ENCODE peak calls at places on chromosomes 6 and 20, in ten cellular contexts. One of them, this sample, is unnamed.
A peak's percentile ranks its signal among the peaks of the same experiment; 100 is the strongest.

GRCh38 chr6:110563711-110564110 is 87.3 kb upstream of the SLC22A16 start:
- DNase-seq in GM19239: no peak
- DNase-seq in GM12864: no peak
- DNase-seq in bronchial epithelial cell: no peak
- DNase-seq in activated gamma-delta T cell treated with anti-CD3 and anti-CD28 coated beads, Interleukin-2, amount 50 U/mL, for 16 hours: no peak
- DNase-seq in body of pancreas: no peak
- DNase-seq in left cardiac atrium: no peak
- DNase-seq in midbrain: no peak
- DNase-seq in Panc1: no peak
- DNase-seq in Peyer's patch: no peak
- DNase-seq in this sample: no peak

GRCh38 chr20:44956410-44956809 is 3.8 kb downstream of the TOMM34 start:
- DNase-seq in GM19239: no peak
- DNase-seq in GM12864: no peak
- DNase-seq in left cardiac atrium: no peak
- DNase-seq in bronchial epithelial cell: peak; percentile 63
- DNase-seq in Panc1: no peak
- DNase-seq in Peyer's patch: no peak
- DNase-seq in body of pancreas: no peak
- DNase-seq in midbrain: no peak
- DNase-seq in activated gamma-delta T cell treated with anti-CD3 and anti-CD28 coated beads, Interleukin-2, amount 50 U/mL, for 16 hours: no peak
- DNase-seq in this sample: no peak

GRCh38 chr6:7914991-7915789 is 4.6 kb upstream of the TXNDC5 start:
- DNase-seq in GM12864: no peak
- DNase-seq in Peyer's patch: peak; percentile 69
- DNase-seq in body of pancreas: peak; percentile 33
- DNase-seq in midbrain: no peak
- DNase-seq in Panc1: no peak
- DNase-seq in GM19239: no peak
- DNase-seq in left cardiac atrium: peak; percentile 75
- DNase-seq in activated gamma-delta T cell treated with anti-CD3 and anti-CD28 coated beads, Interleukin-2, amount 50 U/mL, for 16 hours: no peak
- DNase-seq in bronchial epithelial cell: no peak
- DNase-seq in this sample: no peak

GRCh38 chr6:72219536-72219935 is 333.2 kb downstream of the RIMS1 start:
- DNase-seq in activated gamma-delta T cell treated with anti-CD3 and anti-CD28 coated beads, Interleukin-2, amount 50 U/mL, for 16 hours: no peak
- DNase-seq in bronchial epithelial cell: no peak
- DNase-seq in Peyer's patch: no peak
- DNase-seq in GM19239: no peak
- DNase-seq in Panc1: no peak
- DNase-seq in body of pancreas: no peak
- DNase-seq in left cardiac atrium: no peak
- DNase-seq in midbrain: no peak
- DNase-seq in GM12864: no peak
- DNase-seq in this sample: no peak

GRCh38 chr20:17966432-17967312 is 1.9 kb downstream of the SNX5 start:
- DNase-seq in bronchial epithelial cell: peak; percentile 46
- DNase-seq in left cardiac atrium: no peak
- DNase-seq in activated gamma-delta T cell treated with anti-CD3 and anti-CD28 coated beads, Interleukin-2, amount 50 U/mL, for 16 hours: no peak
- DNase-seq in Peyer's patch: no peak
- DNase-seq in midbrain: no peak
- DNase-seq in body of pancreas: no peak
- DNase-seq in GM19239: no peak
- DNase-seq in GM12864: no peak
- DNase-seq in Panc1: peak; percentile 10
- DNase-seq in this sample: no peak

GRCh38 chr6:27388293-27389197 is at the start of gene ZNF391:
- DNase-seq in Peyer's patch: peak; percentile 67
- DNase-seq in Panc1: peak; percentile 80
- DNase-seq in activated gamma-delta T cell treated with anti-CD3 and anti-CD28 coated beads, Interleukin-2, amount 50 U/mL, for 16 hours: peak; percentile 53
- DNase-seq in GM19239: peak; percentile 66
- DNase-seq in midbrain: peak; percentile 79
- DNase-seq in body of pancreas: peak; percentile 65
- DNase-seq in left cardiac atrium: peak; percentile 82
- DNase-seq in GM12864: peak; percentile 67
- DNase-seq in bronchial epithelial cell: peak; percentile 86
- DNase-seq in this sample: peak; percentile 88

GRCh38 chr6:44256291-44257006 is 879 bp downstream of the SLC35B2 start:
- DNase-seq in Peyer's patch: no peak
- DNase-seq in left cardiac atrium: no peak
- DNase-seq in midbrain: no peak
- DNase-seq in GM19239: no peak
- DNase-seq in activated gamma-delta T cell treated with anti-CD3 and anti-CD28 coated beads, Interleukin-2, amount 50 U/mL, for 16 hours: no peak
- DNase-seq in bronchial epithelial cell: no peak
- DNase-seq in GM12864: no peak
- DNase-seq in body of pancreas: peak; percentile 32
- DNase-seq in Panc1: no peak
- DNase-seq in this sample: no peak

GRCh38 chr6:89509719-89510339 is 76.9 kb downstream of the ANKRD6 start:
- DNase-seq in midbrain: no peak
- DNase-seq in GM19239: no peak
- DNase-seq in GM12864: no peak
- DNase-seq in left cardiac atrium: no peak
- DNase-seq in bronchial epithelial cell: peak; percentile 70
- DNase-seq in activated gamma-delta T cell treated with anti-CD3 and anti-CD28 coated beads, Interleukin-2, amount 50 U/mL, for 16 hours: no peak
- DNase-seq in Panc1: no peak
- DNase-seq in Peyer's patch: no peak
- DNase-seq in body of pancreas: no peak
- DNase-seq in this sample: no peak

GRCh38 chr6:37171141-37171969 is 1.4 kb downstream of the PIM1 start:
- DNase-seq in midbrain: peak; percentile 49
- DNase-seq in bronchial epithelial cell: no peak
- DNase-seq in body of pancreas: peak; percentile 43
- DNase-seq in activated gamma-delta T cell treated with anti-CD3 and anti-CD28 coated beads, Interleukin-2, amount 50 U/mL, for 16 hours: no peak
- DNase-seq in GM19239: no peak
- DNase-seq in Panc1: no peak
- DNase-seq in left cardiac atrium: peak; percentile 50
- DNase-seq in GM12864: no peak
- DNase-seq in Peyer's patch: peak; percentile 37
- DNase-seq in this sample: peak; percentile 30

GRCh38 chr6:43990627-43991619 is 136.3 kb downstream of the MRPL14 start:
- DNase-seq in Peyer's patch: no peak
- DNase-seq in GM19239: no peak
- DNase-seq in bronchial epithelial cell: no peak
- DNase-seq in GM12864: no peak
- DNase-seq in Panc1: no peak
- DNase-seq in activated gamma-delta T cell treated with anti-CD3 and anti-CD28 coated beads, Interleukin-2, amount 50 U/mL, for 16 hours: no peak
- DNase-seq in midbrain: no peak
- DNase-seq in left cardiac atrium: no peak
- DNase-seq in body of pancreas: peak; percentile 33
- DNase-seq in this sample: no peak

GRCh38 chr6:113065606-113066005 is 718.5 kb downstream of the RFPL4B start:
- DNase-seq in bronchial epithelial cell: no peak
- DNase-seq in body of pancreas: no peak
- DNase-seq in left cardiac atrium: no peak
- DNase-seq in GM12864: no peak
- DNase-seq in activated gamma-delta T cell treated with anti-CD3 and anti-CD28 coated beads, Interleukin-2, amount 50 U/mL, for 16 hours: no peak
- DNase-seq in Peyer's patch: no peak
- DNase-seq in Panc1: no peak
- DNase-seq in GM19239: no peak
- DNase-seq in midbrain: peak; percentile 8
- DNase-seq in this sample: no peak

GRCh38 chr20:6703047-6703446 is 64.4 kb upstream of the BMP2 start:
- DNase-seq in body of pancreas: no peak
- DNase-seq in bronchial epithelial cell: no peak
- DNase-seq in GM12864: no peak
- DNase-seq in Peyer's patch: no peak
- DNase-seq in midbrain: no peak
- DNase-seq in left cardiac atrium: no peak
- DNase-seq in activated gamma-delta T cell treated with anti-CD3 and anti-CD28 coated beads, Interleukin-2, amount 50 U/mL, for 16 hours: no peak
- DNase-seq in GM19239: no peak
- DNase-seq in Panc1: no peak
- DNase-seq in this sample: no peak

GRCh38 chr6:97842536-97842935 is 559.5 kb upstream of the MMS22L start:
- DNase-seq in GM19239: no peak
- DNase-seq in left cardiac atrium: no peak
- DNase-seq in bronchial epithelial cell: no peak
- DNase-seq in Peyer's patch: no peak
- DNase-seq in GM12864: no peak
- DNase-seq in activated gamma-delta T cell treated with anti-CD3 and anti-CD28 coated beads, Interleukin-2, amount 50 U/mL, for 16 hours: no peak
- DNase-seq in Panc1: no peak
- DNase-seq in body of pancreas: no peak
- DNase-seq in midbrain: no peak
- DNase-seq in this sample: no peak

GRCh38 chr6:143742070-143742954 is 64.5 kb downstream of the PHACTR2 start:
- DNase-seq in left cardiac atrium: no peak
- DNase-seq in Panc1: no peak
- DNase-seq in activated gamma-delta T cell treated with anti-CD3 and anti-CD28 coated beads, Interleukin-2, amount 50 U/mL, for 16 hours: no peak
- DNase-seq in bronchial epithelial cell: peak; percentile 29
- DNase-seq in midbrain: no peak
- DNase-seq in GM12864: no peak
- DNase-seq in Peyer's patch: no peak
- DNase-seq in body of pancreas: no peak
- DNase-seq in GM19239: no peak
- DNase-seq in this sample: no peak

GRCh38 chr6:16236648-16237199 is 1.7 kb upstream of the GMPR start:
- DNase-seq in bronchial epithelial cell: no peak
- DNase-seq in activated gamma-delta T cell treated with anti-CD3 and anti-CD28 coated beads, Interleukin-2, amount 50 U/mL, for 16 hours: no peak
- DNase-seq in left cardiac atrium: peak; percentile 66
- DNase-seq in GM12864: peak; percentile 31
- DNase-seq in body of pancreas: peak; percentile 52
- DNase-seq in midbrain: no peak
- DNase-seq in Peyer's patch: peak; percentile 43
- DNase-seq in GM19239: peak; percentile 37
- DNase-seq in Panc1: no peak
- DNase-seq in this sample: no peak

GRCh38 chr6:66948106-66948505 is 1241.1 kb upstream of the EYS start:
- DNase-seq in bronchial epithelial cell: no peak
- DNase-seq in Panc1: no peak
- DNase-seq in GM19239: no peak
- DNase-seq in activated gamma-delta T cell treated with anti-CD3 and anti-CD28 coated beads, Interleukin-2, amount 50 U/mL, for 16 hours: no peak
- DNase-seq in midbrain: no peak
- DNase-seq in GM12864: no peak
- DNase-seq in body of pancreas: no peak
- DNase-seq in left cardiac atrium: no peak
- DNase-seq in Peyer's patch: no peak
- DNase-seq in this sample: no peak

GRCh38 chr20:1720845-1721475 is 63.4 kb upstream of the SIRPG start:
- DNase-seq in GM12864: no peak
- DNase-seq in bronchial epithelial cell: no peak
- DNase-seq in midbrain: no peak
- DNase-seq in body of pancreas: no peak
- DNase-seq in Peyer's patch: no peak
- DNase-seq in GM19239: no peak
- DNase-seq in left cardiac atrium: no peak
- DNase-seq in Panc1: no peak
- DNase-seq in activated gamma-delta T cell treated with anti-CD3 and anti-CD28 coated beads, Interleukin-2, amount 50 U/mL, for 16 hours: no peak
- DNase-seq in this sample: no peak

GRCh38 chr6:76555090-76555489 is 482.6 kb upstream of the IMPG1 start:
- DNase-seq in body of pancreas: no peak
- DNase-seq in GM19239: no peak
- DNase-seq in GM12864: no peak
- DNase-seq in midbrain: no peak
- DNase-seq in Peyer's patch: no peak
- DNase-seq in bronchial epithelial cell: no peak
- DNase-seq in Panc1: no peak
- DNase-seq in left cardiac atrium: no peak
- DNase-seq in activated gamma-delta T cell treated with anti-CD3 and anti-CD28 coated beads, Interleukin-2, amount 50 U/mL, for 16 hours: no peak
- DNase-seq in this sample: no peak

GRCh38 chr6:16354692-16355091 is 116.3 kb downstream of the GMPR start:
- DNase-seq in left cardiac atrium: no peak
- DNase-seq in GM19239: no peak
- DNase-seq in GM12864: no peak
- DNase-seq in midbrain: no peak
- DNase-seq in Peyer's patch: no peak
- DNase-seq in bronchial epithelial cell: no peak
- DNase-seq in body of pancreas: no peak
- DNase-seq in activated gamma-delta T cell treated with anti-CD3 and anti-CD28 coated beads, Interleukin-2, amount 50 U/mL, for 16 hours: no peak
- DNase-seq in Panc1: no peak
- DNase-seq in this sample: no peak

GRCh38 chr20:8854566-8854965 is 214.3 kb upstream of the PLCB4 start:
- DNase-seq in Peyer's patch: no peak
- DNase-seq in Panc1: no peak
- DNase-seq in body of pancreas: no peak
- DNase-seq in GM12864: no peak
- DNase-seq in activated gamma-delta T cell treated with anti-CD3 and anti-CD28 coated beads, Interleukin-2, amount 50 U/mL, for 16 hours: no peak
- DNase-seq in midbrain: no peak
- DNase-seq in left cardiac atrium: peak; percentile 58
- DNase-seq in GM19239: no peak
- DNase-seq in bronchial epithelial cell: no peak
- DNase-seq in this sample: no peak

GRCh38 chr6:157574851-157575424 is 193.9 kb downstream of the ZDHHC14 start:
- DNase-seq in GM19239: no peak
- DNase-seq in activated gamma-delta T cell treated with anti-CD3 and anti-CD28 coated beads, Interleukin-2, amount 50 U/mL, for 16 hours: no peak
- DNase-seq in Peyer's patch: no peak
- DNase-seq in left cardiac atrium: no peak
- DNase-seq in bronchial epithelial cell: no peak
- DNase-seq in GM12864: no peak
- DNase-seq in Panc1: no peak
- DNase-seq in midbrain: no peak
- DNase-seq in body of pancreas: peak; percentile 3
- DNase-seq in this sample: no peak

GRCh38 chr6:149529650-149530049 is 16.2 kb downstream of the PPIL4 start:
- DNase-seq in body of pancreas: no peak
- DNase-seq in Peyer's patch: no peak
- DNase-seq in activated gamma-delta T cell treated with anti-CD3 and anti-CD28 coated beads, Interleukin-2, amount 50 U/mL, for 16 hours: no peak
- DNase-seq in GM12864: no peak
- DNase-seq in left cardiac atrium: no peak
- DNase-seq in bronchial epithelial cell: no peak
- DNase-seq in Panc1: no peak
- DNase-seq in midbrain: no peak
- DNase-seq in GM19239: no peak
- DNase-seq in this sample: no peak

GRCh38 chr6:144500886-144501285 is 215.8 kb downstream of the UTRN start:
- DNase-seq in left cardiac atrium: no peak
- DNase-seq in GM12864: no peak
- DNase-seq in midbrain: no peak
- DNase-seq in GM19239: no peak
- DNase-seq in Peyer's patch: no peak
- DNase-seq in Panc1: no peak
- DNase-seq in activated gamma-delta T cell treated with anti-CD3 and anti-CD28 coated beads, Interleukin-2, amount 50 U/mL, for 16 hours: no peak
- DNase-seq in body of pancreas: no peak
- DNase-seq in bronchial epithelial cell: no peak
- DNase-seq in this sample: no peak

GRCh38 chr20:20371133-20371532 is 3.2 kb downstream of the INSM1 start:
- DNase-seq in activated gamma-delta T cell treated with anti-CD3 and anti-CD28 coated beads, Interleukin-2, amount 50 U/mL, for 16 hours: no peak
- DNase-seq in Panc1: no peak
- DNase-seq in midbrain: no peak
- DNase-seq in left cardiac atrium: no peak
- DNase-seq in body of pancreas: no peak
- DNase-seq in bronchial epithelial cell: no peak
- DNase-seq in GM19239: no peak
- DNase-seq in GM12864: no peak
- DNase-seq in Peyer's patch: no peak
- DNase-seq in this sample: no peak

GRCh38 chr20:47389867-47390347 is 33.4 kb upstream of the ZMYND8 start:
- DNase-seq in GM12864: peak; percentile 85
- DNase-seq in left cardiac atrium: no peak
- DNase-seq in activated gamma-delta T cell treated with anti-CD3 and anti-CD28 coated beads, Interleukin-2, amount 50 U/mL, for 16 hours: no peak
- DNase-seq in GM19239: no peak
- DNase-seq in bronchial epithelial cell: peak; percentile 97
- DNase-seq in midbrain: no peak
- DNase-seq in Peyer's patch: no peak
- DNase-seq in body of pancreas: no peak
- DNase-seq in Panc1: no peak
- DNase-seq in this sample: no peak

GRCh38 chr20:43191946-43192847 is 2.5 kb upstream of the PTPRT start:
- DNase-seq in GM12864: no peak
- DNase-seq in left cardiac atrium: no peak
- DNase-seq in bronchial epithelial cell: no peak
- DNase-seq in Peyer's patch: no peak
- DNase-seq in midbrain: peak; percentile 15
- DNase-seq in body of pancreas: peak; percentile 31
- DNase-seq in Panc1: no peak
- DNase-seq in GM19239: peak; percentile 31
- DNase-seq in activated gamma-delta T cell treated with anti-CD3 and anti-CD28 coated beads, Interleukin-2, amount 50 U/mL, for 16 hours: no peak
- DNase-seq in this sample: no peak

GRCh38 chr20:33688938-33689424 is 2.8 kb upstream of the E2F1 start:
- DNase-seq in Panc1: no peak
- DNase-seq in activated gamma-delta T cell treated with anti-CD3 and anti-CD28 coated beads, Interleukin-2, amount 50 U/mL, for 16 hours: no peak
- DNase-seq in midbrain: no peak
- DNase-seq in bronchial epithelial cell: no peak
- DNase-seq in GM19239: no peak
- DNase-seq in left cardiac atrium: no peak
- DNase-seq in body of pancreas: no peak
- DNase-seq in Peyer's patch: no peak
- DNase-seq in GM12864: no peak
- DNase-seq in this sample: no peak

GRCh38 chr20:30593572-30593971 is 663.9 kb upstream of the DEFB115 start:
- DNase-seq in Peyer's patch: no peak
- DNase-seq in body of pancreas: no peak
- DNase-seq in Panc1: no peak
- DNase-seq in midbrain: no peak
- DNase-seq in bronchial epithelial cell: no peak
- DNase-seq in left cardiac atrium: no peak
- DNase-seq in activated gamma-delta T cell treated with anti-CD3 and anti-CD28 coated beads, Interleukin-2, amount 50 U/mL, for 16 hours: no peak
- DNase-seq in GM19239: no peak
- DNase-seq in GM12864: no peak
- DNase-seq in this sample: no peak

This sample was measured in stimulated activated effector memory CD8-positive, alpha-beta T cell treated with anti-CD3 and anti-CD28 coated beads, Interleukin-12 subunit alpha, Interleukin-12 subunit beta, amount 100 ng/mL, for 72 hours.